ENCODE peak calls at places on chromosomes 16 and 17, in ten cellular contexts. J, I, F, Q, Y, G, S, N, C and P are unnamed samples.

GRCh38 chr17:5500247-5500803 is 14.0 kb downstream of the MIS12 start:
- DNase-seq in J (no peak), I (no peak), F (no peak), Q (no peak), Y (no peak), G (no peak), S (no peak), N (peak; percentile 12), C (no peak), P (no peak)

GRCh38 chr17:13596241-13596941 is 5.3 kb downstream of the HS3ST3A1 start:
- DNase-seq in J (no peak), I (no peak), F (no peak), Q (no peak), Y (no peak), G (no peak), S (no peak), N (no peak), C (no peak), P (no peak)

GRCh38 chr17:63954402-63955063 is 18.2 kb downstream of the SCN4A start:
- DNase-seq in J (peak; percentile 34), I (no peak), F (no peak), Q (no peak), Y (no peak), G (no peak), S (peak; percentile 61), N (no peak), C (no peak), P (peak; percentile 72)

GRCh38 chr17:11309850-11310249 is 68.8 kb downstream of the SHISA6 start:
- DNase-seq in J (no peak), I (no peak), F (peak; percentile 42), Q (no peak), Y (no peak), G (no peak), S (no peak), N (no peak), C (no peak), P (no peak)

GRCh38 chr16:88882358-88883030 is 16.0 kb upstream of the PABPN1L start:
- DNase-seq in J (peak; percentile 65), I (no peak), F (no peak), Q (no peak), Y (no peak), G (no peak), S (no peak), N (no peak), C (no peak), P (peak; percentile 59)

GRCh38 chr17:81037026-81037782 is 2.3 kb downstream of the BAIAP2 start:
- DNase-seq in J (no peak), I (no peak), F (no peak), Q (peak; percentile 92), Y (peak; percentile 90), G (no peak), S (no peak), N (no peak), C (peak; percentile 78), P (no peak)

GRCh38 chr16:24499193-24499814 is 40.1 kb upstream of the RBBP6 start:
- DNase-seq in J (peak; percentile 30), I (peak; percentile 91), F (no peak), Q (no peak), Y (no peak), G (no peak), S (peak; percentile 47), N (peak; percentile 11), C (no peak), P (no peak)

GRCh38 chr17:77957215-77957868 is 1.2 kb upstream of the TNRC6C start:
- DNase-seq in J (no peak), I (peak; percentile 38), F (peak; percentile 87), Q (no peak), Y (no peak), G (no peak), S (no peak), N (peak; percentile 29), C (no peak), P (no peak)

GRCh38 chr16:57265850-57266530 is 18.5 kb downstream of the PLLP start:
- DNase-seq in J (peak; percentile 82), I (no peak), F (no peak), Q (peak; percentile 80), Y (peak; percentile 93), G (no peak), S (peak; percentile 91), N (no peak), C (peak; percentile 88), P (no peak)

GRCh38 chr17:81400939-81401726 is 5.9 kb downstream of the BAHCC1 start:
- DNase-seq in J (no peak), I (peak; percentile 52), F (no peak), Q (no peak), Y (no peak), G (no peak), S (no peak), N (no peak), C (no peak), P (no peak)

DNA sequence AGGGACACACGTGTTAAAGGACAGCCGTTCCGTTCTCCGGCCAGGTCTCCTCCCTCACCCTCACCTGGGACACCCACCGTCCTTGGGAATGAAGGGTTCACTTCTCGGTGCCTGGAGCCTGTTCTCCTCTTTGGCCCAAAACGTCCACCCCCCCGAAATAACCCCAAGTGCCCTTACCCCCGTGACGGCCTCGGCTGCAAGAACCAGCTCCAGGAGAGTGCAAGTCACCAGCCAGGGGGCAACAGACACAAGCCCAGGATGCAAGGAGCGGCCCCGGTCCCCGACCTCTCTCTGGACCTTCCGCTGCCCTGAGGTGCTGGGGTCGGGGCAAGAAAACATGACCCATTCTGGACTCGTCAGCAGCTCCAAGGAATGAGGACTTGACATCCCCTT is 20.0 kb upstream of the UBE2I start:
- DNase-seq in J (no peak), I (no peak), F (no peak), Q (no peak), Y (no peak), G (no peak), S (no peak), N (no peak), C (no peak), P (no peak)
- H3K27me3 ChIP-seq in J (peaks cover 85% of the 10 kb centered on the region), I (peaks cover 32% of the 10 kb centered on the region), F (peaks cover 23% of the 10 kb centered on the region), Q (peaks cover 51% of the 10 kb centered on the region), Y (peaks cover 26% of the 10 kb centered on the region), G (peaks cover 8% of the 10 kb centered on the region), S (peaks cover 68% of the 10 kb centered on the region), N (peaks cover 62% of the 10 kb centered on the region), C (no peaks in the 10 kb centered on the region), P (no peaks in the 10 kb centered on the region)

GRCh38 chr17:17448076-17448475 is 28.7 kb upstream of the MED9 start:
- DNase-seq in J (no peak), I (no peak), F (no peak), Q (no peak), Y (no peak), G (no peak), S (no peak), N (no peak), C (no peak), P (no peak)
- TF ChIP-seq CTCF in J (no peak), I (no peak), F (no peak), Q (no peak), Y (no peak), G (no peak), S (no peak), N (no peak), C (no peak), P (no peak)

DNA sequence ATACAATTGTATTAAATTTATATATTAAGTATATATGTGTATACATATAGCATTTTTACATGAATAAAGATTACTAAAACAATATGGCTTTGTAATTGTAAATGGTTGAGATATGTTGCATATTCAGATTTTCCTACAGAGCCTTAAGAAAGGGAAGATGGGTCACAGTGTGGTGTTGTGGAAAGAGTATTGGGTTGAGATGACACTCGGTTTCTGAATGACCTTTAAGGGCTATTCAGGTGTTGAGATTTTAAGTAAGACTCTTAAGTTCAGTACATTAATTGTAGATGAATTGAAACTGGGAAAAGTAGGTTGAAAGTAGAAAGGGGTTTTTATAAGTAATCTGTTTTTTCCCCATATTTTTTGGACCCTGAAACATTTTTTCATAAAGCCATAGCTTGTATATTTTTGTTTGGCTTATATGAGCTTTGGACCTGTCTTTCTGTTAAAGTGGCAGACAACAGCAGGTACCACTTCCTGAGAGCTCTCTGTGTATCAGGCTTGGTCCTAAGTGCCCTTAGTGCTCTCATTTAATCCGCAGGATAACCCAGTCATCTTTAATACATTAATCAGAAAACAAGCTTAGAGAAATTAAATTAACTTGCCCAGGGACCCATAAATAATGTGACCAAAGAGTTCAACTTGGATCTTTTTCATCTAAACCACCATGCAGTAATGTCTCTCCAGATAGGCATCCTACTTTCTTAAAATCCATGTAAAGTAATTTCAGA is 48.5 kb upstream of the MRC2 start:
- DNase-seq in J (no peak), I (no peak), F (no peak), Q (no peak), Y (no peak), G (no peak), S (peak; percentile 15), N (no peak), C (no peak), P (no peak)
- H3K36me3 ChIP-seq in J (peaks cover 2% of the 10 kb centered on the region), I (peaks cover 12% of the 10 kb centered on the region), F (peaks cover 10% of the 10 kb centered on the region), Q (no peaks in the 10 kb centered on the region), Y (no peaks in the 10 kb centered on the region), G (peaks cover 26% of the 10 kb centered on the region), S (peaks cover 84% of the 10 kb centered on the region), N (peaks cover 31% of the 10 kb centered on the region), C (peaks cover 5% of the 10 kb centered on the region), P (peaks cover 3% of the 10 kb centered on the region)

GRCh38 chr17:33258291-33258690 is 34.8 kb downstream of the ASIC2 start:
- DNase-seq in J (no peak), I (no peak), F (no peak), Q (no peak), Y (no peak), G (no peak), S (no peak), N (no peak), C (no peak), P (no peak)
- H3K27me3 ChIP-seq in J (no peaks in the 10 kb centered on the region), I (no peaks in the 10 kb centered on the region), F (no peaks in the 10 kb centered on the region), Q (no peaks in the 10 kb centered on the region), Y (peaks cover 2% of the 10 kb centered on the region), G (no peaks in the 10 kb centered on the region), S (no peaks in the 10 kb centered on the region), N (peaks cover 7% of the 10 kb centered on the region), C (no peaks in the 10 kb centered on the region), P (peaks cover 3% of the 10 kb centered on the region)

DNA sequence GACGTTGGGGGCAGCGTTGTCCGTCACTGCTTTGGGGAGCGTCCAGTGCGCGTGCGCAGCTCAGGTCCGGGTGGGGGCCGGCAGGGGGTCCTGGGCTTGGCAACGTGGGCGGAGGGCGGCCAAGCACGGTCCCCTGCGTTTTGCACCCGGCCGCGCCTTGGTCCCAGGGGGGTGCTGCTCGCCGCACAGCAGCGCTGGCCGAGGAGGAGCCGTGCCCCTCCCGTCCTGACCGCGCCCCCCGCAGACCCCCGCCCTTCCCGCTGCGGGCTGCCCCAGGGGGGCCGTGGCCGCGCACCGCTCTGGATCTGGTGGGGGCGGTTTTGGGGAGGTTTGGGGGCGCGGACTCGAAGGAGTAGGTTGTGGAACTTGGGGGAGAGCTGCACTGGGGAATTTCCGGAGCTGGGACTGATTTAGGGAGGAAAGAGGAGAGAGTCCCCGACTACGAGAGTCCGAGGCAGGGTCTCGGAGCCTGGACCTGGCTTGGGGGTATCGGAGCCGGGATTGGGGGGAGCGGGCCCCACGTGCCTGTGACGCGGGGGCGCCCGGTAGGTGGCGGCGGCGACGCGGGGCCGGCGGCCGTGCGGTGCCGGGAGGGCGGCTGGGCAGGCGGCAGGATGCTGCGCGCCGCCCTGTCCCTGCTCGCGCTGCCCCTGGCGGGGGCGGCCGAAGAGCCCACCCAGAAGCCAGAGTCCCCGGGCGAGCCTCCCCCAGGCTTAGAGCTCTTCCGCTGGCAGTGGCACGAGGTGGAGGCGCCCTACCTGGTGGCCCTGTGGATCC is at the start of gene SLC9A5:
- DNase-seq in J (no peak), I (peak; percentile 65), F (no peak), Q (no peak), Y (no peak), G (no peak), S (peak; percentile 86), N (no peak), C (no peak), P (peak; percentile 69)
- TF ChIP-seq CTCF in J (no peak), I (no peak), F (peak; percentile 21), Q (no peak), Y (no peak), G (no peak), S (peak; percentile 32), N (peak; percentile 20), C (no peak), P (no peak)